ENCODE peak calls at places on chromosomes 13 and 19, in five cellular contexts. N is pancreas; Y is astrocyte; B is aorta; I is CD8-positive, alpha-beta T cell. F is an unnamed sample. For H3K27me3 and H3K4me1, the result is how much of the 10 kb centered on the place peaks cover.

GRCh38 chr13:70339738-70340137 is 231.5 kb upstream of the KLHL1 start:
- DNase-seq in I (no peak), Y (no peak), B (no peak), N (peak), F (no peak)

GRCh38 chr13:23985060-23985459 is 87.8 kb upstream of the C1QTNF9B start:
- DNase-seq in I (no peak), Y (no peak), B (no peak), N (no peak), F (no peak)

GRCh38 chr19:4504297-4504701 is 14.0 kb downstream of the PLIN4 start:
- DNase-seq in N (no peak), I (no peak), B (no peak), Y (no peak), F (no peak)

GRCh38 chr13:80888421-80888820 is 547.5 kb upstream of the SPRY2 start:
- DNase-seq in B (no peak), Y (no peak), I (no peak), N (no peak), F (no peak)

GRCh38 chr13:32471187-32471922 is 43.4 kb upstream of the N4BP2L1 start:
- DNase-seq in N (no peak), B (no peak), I (no peak), Y (peak), F (no peak)

GRCh38 chr13:24520733-24521132 is 8.2 kb upstream of the PARP4 start:
- DNase-seq in N (no peak), B (no peak), I (no peak), Y (no peak), F (no peak)

GRCh38 chr13:32316476-32316875 is 1.2 kb downstream of the BRCA2 start:
- DNase-seq in N (no peak), Y (no peak), I (no peak), B (no peak), F (no peak)

GRCh38 chr19:4103073-4103418 is 20.9 kb downstream of the MAP2K2 start:
- DNase-seq in B (no peak), I (no peak), N (no peak), Y (no peak), F (no peak)

GRCh38 chr19:5141926-5142724 is 173.2 kb downstream of the KDM4B start:
- DNase-seq in B (peak), I (no peak), Y (no peak), N (no peak), F (no peak)

GRCh38 chr13:42876810-42877550 is 95.6 kb downstream of the FAM216B start:
- DNase-seq in B (no peak), I (no peak), Y (peak), N (no peak), F (no peak)

DNA sequence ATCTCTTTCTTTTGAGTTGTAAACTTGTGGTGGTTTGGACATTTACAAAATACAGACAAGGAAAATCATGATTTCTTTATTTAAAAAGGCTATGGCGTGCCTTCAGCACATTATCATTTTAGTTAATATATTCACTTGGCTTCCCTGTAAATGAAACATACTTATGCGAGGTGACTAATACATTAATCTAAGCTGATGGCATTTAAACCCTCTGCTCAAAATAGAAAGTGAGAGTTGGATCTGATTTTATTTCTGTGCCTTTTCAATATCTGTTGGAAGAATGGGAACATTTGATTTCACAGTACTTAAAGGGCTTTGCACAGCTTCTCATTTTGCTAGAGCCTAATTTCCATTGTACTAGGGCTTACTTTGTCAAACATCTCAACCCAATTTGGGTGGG is 289.9 kb downstream of the MTUS2 start:
- DNase-seq in B (no peak), Y (no peak), I (no peak), N (no peak), F (no peak)
- H3K27me3 ChIP-seq in B (under half), Y (under half), I (under half), N (under half), F (under half)

DNA sequence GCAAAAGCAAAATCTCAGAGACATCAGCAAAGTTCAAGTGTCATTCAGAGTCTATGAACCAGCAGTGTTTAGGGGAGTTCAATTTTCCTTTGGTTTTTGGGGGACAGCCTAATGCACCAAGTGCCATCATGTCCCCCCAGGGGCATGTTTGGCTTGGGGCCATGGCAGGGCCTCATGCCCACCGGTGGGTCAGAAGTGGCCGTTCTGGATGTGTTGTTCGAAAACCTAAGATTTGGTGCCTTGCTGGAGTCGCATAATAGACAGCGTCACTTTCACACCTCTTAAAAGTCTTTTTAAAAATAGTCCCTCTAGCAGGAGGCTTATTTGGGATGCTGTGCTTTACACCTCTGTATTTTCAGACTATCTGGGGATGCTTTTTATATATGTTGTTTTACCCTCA is 250.1 kb downstream of the ZNF536 start:
- DNase-seq in Y (no peak), I (no peak), N (no peak), B (no peak), F (no peak)
- H3K4me1 ChIP-seq in Y (under half), I (under half), N (under half), B (under half), F (under half)

DNA sequence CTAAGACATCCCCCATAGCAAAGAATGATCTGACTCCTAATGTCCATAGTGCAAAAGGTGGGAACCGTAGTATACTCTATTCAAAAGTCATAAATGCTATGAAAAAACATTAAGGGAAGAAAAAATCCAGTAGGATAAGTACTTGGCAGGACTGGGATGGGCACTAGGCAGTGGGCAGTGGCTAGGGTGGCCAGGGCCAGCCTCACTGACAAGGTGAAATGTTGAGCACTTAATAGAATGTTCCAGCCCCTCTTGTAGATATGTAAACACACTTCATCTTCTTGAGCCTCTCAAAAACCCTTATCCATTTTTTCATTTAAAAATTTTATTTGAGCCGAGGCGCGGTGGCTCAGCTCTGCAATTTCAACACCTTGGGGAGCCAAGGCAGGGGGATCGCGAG is 1.5 kb upstream of the CLEC4G start:
- DNase-seq in N (no peak), Y (no peak), I (no peak), B (no peak), F (no peak)
- H3K27me3 ChIP-seq in N (under half), Y (under half), I (under half), B (under half), F (under half)

GRCh38 chr13:48400090-48400694 is 12.7 kb downstream of the LPAR6 start:
- DNase-seq in I (no peak), Y (no peak), B (no peak), N (no peak), F (no peak)

GRCh38 chr13:48398450-48399095 is 14.3 kb downstream of the LPAR6 start:
- DNase-seq in Y (no peak), N (no peak), B (no peak), I (no peak), F (no peak)

GRCh38 chr13:48402325-48402962 is 10.5 kb downstream of the LPAR6 start:
- DNase-seq in B (no peak), N (no peak), I (no peak), Y (no peak), F (no peak)

GRCh38 chr13:48401480-48401879 is 11.4 kb downstream of the LPAR6 start:
- DNase-seq in I (no peak), Y (no peak), B (no peak), N (no peak), F (no peak)

GRCh38 chr13:48400820-48401219 is 12.1 kb downstream of the LPAR6 start:
- DNase-seq in B (no peak), N (no peak), Y (peak), I (no peak), F (no peak)
- H3K4me1 ChIP-seq in B (under half), N (under half), Y (under half), I (under half), F (under half)

DNA sequence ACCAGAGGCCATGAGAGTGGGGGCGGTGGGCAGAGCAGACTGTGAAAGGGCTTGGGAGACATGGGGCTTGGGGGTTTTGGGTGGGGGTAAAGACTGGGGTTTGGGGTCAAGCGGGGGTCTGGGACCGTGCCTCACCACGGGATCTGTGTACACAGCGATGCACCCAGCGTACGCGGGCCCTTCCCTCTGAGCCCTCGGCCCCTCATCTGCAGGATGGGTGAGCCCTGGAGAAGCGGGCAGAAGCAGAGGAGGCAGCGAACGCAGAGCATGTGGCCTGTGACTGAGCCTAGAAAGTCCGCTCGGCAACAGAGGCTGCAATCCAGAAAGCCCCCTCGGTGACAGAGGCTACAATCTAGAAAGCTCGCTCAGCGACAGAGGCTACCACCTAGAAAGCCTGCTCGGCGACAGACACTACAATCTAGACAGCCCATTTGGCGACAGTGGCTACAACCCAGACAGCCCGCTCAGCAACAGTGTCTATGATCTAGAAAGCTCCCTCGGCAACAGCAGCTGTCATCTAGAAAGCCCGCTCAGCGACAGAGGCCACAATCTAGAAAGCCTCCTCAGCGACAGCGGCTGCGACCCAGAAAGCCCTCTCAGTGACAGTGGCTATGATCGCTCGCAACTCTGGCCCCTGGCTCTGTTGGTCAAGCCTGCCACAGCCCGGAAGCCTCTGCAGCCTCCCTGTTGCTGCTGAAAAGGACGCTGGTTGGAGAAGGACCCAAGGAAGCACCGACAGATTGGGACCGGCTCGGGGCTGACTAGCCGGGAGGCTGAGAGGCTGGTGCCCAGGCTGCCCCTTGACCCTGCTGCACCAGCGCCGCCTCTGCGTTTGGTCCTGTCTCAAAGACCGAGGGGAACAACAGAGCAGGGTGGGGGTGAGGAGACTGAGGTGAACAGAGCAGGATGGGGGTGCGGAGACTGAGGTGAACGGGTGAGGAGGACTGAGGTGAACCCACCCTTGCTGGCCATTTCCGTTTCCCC is 68.6 kb downstream of the SPACA7 start:
- DNase-seq in B (peak), Y (no peak), N (no peak), I (no peak), F (no peak)
- H3K27me3 ChIP-seq in B (under half), Y (under half), N (under half), I (under half), F (under half)

GRCh38 chr13:27962982-27963381 is 6.1 kb downstream of the CDX2 start:
- DNase-seq in B (no peak), Y (no peak), N (no peak), I (no peak), F (no peak)
- H3K4me1 ChIP-seq in B (under half), Y (under half), N (under half), I (under half), F (half or more)

DNA sequence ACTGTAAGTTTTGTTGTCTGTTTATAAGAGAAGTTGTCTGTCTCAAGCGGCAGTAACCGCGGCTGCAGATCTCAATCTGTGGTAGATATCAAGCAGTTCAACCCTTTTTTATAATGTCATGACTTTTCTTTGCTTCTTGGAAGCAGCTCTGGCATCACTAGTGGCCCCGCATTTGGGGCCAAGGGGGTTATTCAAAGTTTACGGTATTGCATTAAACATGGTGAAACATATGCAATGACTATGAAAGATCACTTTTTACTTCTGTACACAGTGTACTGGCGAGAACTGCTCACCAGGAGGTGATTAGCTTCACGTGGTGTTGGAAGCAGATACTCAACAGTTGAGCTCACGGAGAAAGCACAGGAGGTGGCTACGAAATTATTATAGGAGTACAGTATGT is 4.6 kb upstream of the FFAR3 start:
- DNase-seq in Y (no peak), I (no peak), B (peak), N (no peak), F (peak)
- H3K27me3 ChIP-seq in Y (under half), I (under half), B (under half), N (under half), F (under half)

GRCh38 chr13:106560791-106561190 is 7.1 kb downstream of the ARGLU1 start:
- DNase-seq in I (no peak), N (no peak), B (no peak), Y (no peak), F (no peak)
- H3K4me1 ChIP-seq in I (under half), N (under half), B (under half), Y (under half), F (under half)

GRCh38 chr13:111911141-111911720 is 155.7 kb upstream of the SOX1 start:
- DNase-seq in B (no peak), Y (no peak), N (no peak), I (no peak), F (no peak)
- H3K27me3 ChIP-seq in B (under half), Y (under half), N (under half), I (under half), F (under half)

GRCh38 chr19:10737680-10738079 is 19.8 kb downstream of the DNM2 start:
- DNase-seq in B (no peak), I (no peak), N (no peak), Y (no peak), F (no peak)
- H3K4me1 ChIP-seq in B (under half), I (under half), N (under half), Y (under half), F (under half)